ENCODE peak calls at places on chromosomes 1 and 21, in four cellular contexts. One of them, this sample, is unnamed.

GRCh38 chr1:85195703-85196102 is 5.1 kb downstream of the SYDE2 start:
- DNase-seq in B cell: no peak
- DNase-seq in left ventricle myocardium inferior: no peak
- DNase-seq in GM23338: no peak
- DNase-seq in this sample: no peak

GRCh38 chr1:219066631-219067349 is 106.9 kb upstream of the LYPLAL1 start:
- DNase-seq in B cell: no peak
- DNase-seq in left ventricle myocardium inferior: no peak
- DNase-seq in GM23338: peak
- DNase-seq in this sample: no peak

GRCh38 chr1:85864727-85865126 is 156.5 kb upstream of the ZNHIT6 start:
- DNase-seq in B cell: no peak
- DNase-seq in left ventricle myocardium inferior: no peak
- DNase-seq in GM23338: no peak
- DNase-seq in this sample: no peak

GRCh38 chr1:47650205-47650604 is 212.4 kb downstream of the FOXD2 start:
- DNase-seq in B cell: no peak
- DNase-seq in left ventricle myocardium inferior: no peak
- DNase-seq in GM23338: no peak
- DNase-seq in this sample: no peak

GRCh38 chr1:214362188-214362882 is 81.4 kb downstream of the SMYD2 start:
- DNase-seq in B cell: no peak
- DNase-seq in left ventricle myocardium inferior: no peak
- DNase-seq in GM23338: no peak
- DNase-seq in this sample: no peak

GRCh38 chr1:78126506-78126905 is 80.7 kb downstream of the GIPC2 start:
- DNase-seq in B cell: no peak
- DNase-seq in left ventricle myocardium inferior: no peak
- DNase-seq in GM23338: no peak
- DNase-seq in this sample: no peak

GRCh38 chr1:32394890-32395415 is 712 bp upstream of the BSDC1 start:
- DNase-seq in B cell: no peak
- DNase-seq in left ventricle myocardium inferior: no peak
- DNase-seq in GM23338: no peak
- DNase-seq in this sample: no peak

GRCh38 chr1:41493626-41494350 is 9.3 kb upstream of the EDN2 start:
- DNase-seq in B cell: no peak
- DNase-seq in left ventricle myocardium inferior: peak
- DNase-seq in GM23338: no peak
- DNase-seq in this sample: no peak

GRCh38 chr1:67174716-67175284 is 8.5 kb downstream of the IL23R start:
- DNase-seq in B cell: no peak
- DNase-seq in left ventricle myocardium inferior: no peak
- DNase-seq in GM23338: no peak
- DNase-seq in this sample: no peak

GRCh38 chr1:228376262-228376628 is 30.4 kb downstream of the TRIM11 start:
- DNase-seq in B cell: no peak
- DNase-seq in left ventricle myocardium inferior: no peak
- DNase-seq in GM23338: no peak
- DNase-seq in this sample: no peak

GRCh38 chr1:66533804-66534745 is at the start of gene SGIP1:
- DNase-seq in B cell: peak
- DNase-seq in left ventricle myocardium inferior: peak
- DNase-seq in GM23338: peak
- DNase-seq in this sample: peak

GRCh38 chr1:172906778-172907592 is 143.8 kb downstream of the TNFSF18 start:
- DNase-seq in B cell: peak
- DNase-seq in left ventricle myocardium inferior: no peak
- DNase-seq in GM23338: no peak
- DNase-seq in this sample: no peak

GRCh38 chr1:209323743-209324142 is 259.8 kb upstream of the CAMK1G start:
- DNase-seq in B cell: no peak
- DNase-seq in left ventricle myocardium inferior: no peak
- DNase-seq in GM23338: no peak
- DNase-seq in this sample: no peak

GRCh38 chr1:74468982-74469603 is 43.3 kb downstream of the LRRC53 start:
- DNase-seq in B cell: peak
- DNase-seq in left ventricle myocardium inferior: no peak
- DNase-seq in GM23338: peak
- DNase-seq in this sample: peak

GRCh38 chr1:9416918-9417500 is 122.3 kb upstream of the SLC25A33 start:
- DNase-seq in B cell: no peak
- DNase-seq in left ventricle myocardium inferior: no peak
- DNase-seq in GM23338: no peak
- DNase-seq in this sample: no peak

GRCh38 chr1:161185282-161185682 is 8.0 kb upstream of the B4GALT3 start:
- DNase-seq in B cell: peak
- DNase-seq in left ventricle myocardium inferior: peak
- DNase-seq in GM23338: no peak
- DNase-seq in this sample: peak

GRCh38 chr1:232655041-232655745 is 25.3 kb upstream of the SIPA1L2 start:
- DNase-seq in B cell: no peak
- DNase-seq in left ventricle myocardium inferior: no peak
- DNase-seq in GM23338: no peak
- DNase-seq in this sample: peak

GRCh38 chr1:159428536-159428935 is 3.5 kb upstream of the OR10J4 start:
- DNase-seq in B cell: no peak
- DNase-seq in left ventricle myocardium inferior: no peak
- DNase-seq in GM23338: no peak
- DNase-seq in this sample: no peak

GRCh38 chr21:43291347-43291950 is 122.6 kb downstream of the CRYAA start:
- DNase-seq in B cell: no peak
- DNase-seq in left ventricle myocardium inferior: peak
- DNase-seq in GM23338: no peak
- DNase-seq in this sample: no peak

GRCh38 chr21:42524341-42525227 is 10.9 kb downstream of the SLC37A1 start:
- DNase-seq in B cell: peak
- DNase-seq in left ventricle myocardium inferior: peak
- DNase-seq in GM23338: peak
- DNase-seq in this sample: peak

GRCh38 chr1:172145231-172145651 is 275.2 kb upstream of the C1orf105 start:
- DNase-seq in B cell: no peak
- DNase-seq in left ventricle myocardium inferior: no peak
- DNase-seq in GM23338: peak
- DNase-seq in this sample: no peak

DNA sequence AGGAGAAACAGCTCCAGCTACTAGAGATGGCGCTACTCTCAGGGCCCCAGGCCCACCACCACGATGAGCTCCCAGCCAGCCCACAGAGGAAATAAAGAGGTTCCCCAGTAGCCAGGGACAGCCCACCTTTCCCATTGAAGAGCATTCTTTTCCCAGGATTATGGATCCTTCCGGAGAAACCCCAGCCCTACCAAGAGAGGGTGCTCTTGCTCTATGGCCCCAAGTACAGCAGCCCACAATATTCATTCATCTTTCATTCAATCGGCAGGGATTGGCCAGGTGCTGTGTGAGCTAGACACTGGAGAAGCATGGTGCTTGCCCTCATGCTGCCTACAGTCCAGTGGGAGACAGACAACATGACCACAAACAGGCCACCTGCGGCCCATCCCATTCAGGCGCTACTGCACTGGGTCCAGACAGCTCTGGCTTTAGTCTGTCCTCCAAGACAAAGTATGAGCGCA is 29.9 kb downstream of the PMVK start:
- DNase-seq in B cell: no peak
- DNase-seq in left ventricle myocardium inferior: no peak
- DNase-seq in GM23338: peak
- DNase-seq in this sample: no peak
- TF ChIP-seq CTCF in B cell: no peak
- TF ChIP-seq CTCF in left ventricle myocardium inferior: peak
- TF ChIP-seq CTCF in GM23338: peak
- TF ChIP-seq CTCF in this sample: peak

DNA sequence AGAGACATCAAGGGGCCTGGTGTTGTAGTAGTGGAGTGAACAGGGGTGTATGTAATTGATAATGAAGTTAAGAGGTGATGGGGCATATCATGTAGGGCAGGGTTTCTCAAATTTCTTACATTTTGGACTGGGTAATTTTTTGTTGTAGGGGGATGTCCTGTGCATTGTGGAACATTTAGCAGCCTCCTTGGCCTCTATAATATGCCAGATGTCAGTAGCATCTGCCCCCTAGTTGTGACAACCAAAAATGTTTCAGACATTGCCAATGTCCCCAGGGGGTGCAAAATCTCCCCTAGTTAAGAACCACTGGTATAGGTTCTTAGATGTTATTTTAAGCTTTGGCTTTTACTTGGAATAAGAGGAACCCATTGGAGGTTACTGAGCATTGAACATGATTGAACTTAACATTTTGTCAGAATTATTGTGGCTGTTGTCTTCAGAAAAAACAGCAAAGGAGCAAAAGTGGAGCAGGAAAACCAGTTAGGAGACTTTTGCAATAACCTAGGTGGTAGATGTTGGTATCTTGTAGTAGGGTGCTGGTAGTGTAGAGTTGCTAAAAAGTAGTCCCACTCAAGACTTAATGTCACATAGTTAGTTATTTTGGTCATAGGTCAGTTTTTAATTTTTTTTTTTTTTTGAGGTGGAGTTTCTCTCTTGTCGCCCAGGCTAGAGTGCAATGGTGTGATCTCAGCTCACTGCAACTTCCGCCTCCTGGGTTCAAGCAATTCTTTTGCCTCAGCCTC is 6.2 kb downstream of the ZNF326 start:
- DNase-seq in B cell: no peak
- DNase-seq in left ventricle myocardium inferior: no peak
- DNase-seq in GM23338: peak
- DNase-seq in this sample: no peak
- TF ChIP-seq CTCF in B cell: peak
- TF ChIP-seq CTCF in left ventricle myocardium inferior: no peak
- TF ChIP-seq CTCF in GM23338: peak
- TF ChIP-seq CTCF in this sample: peak

GRCh38 chr21:45012661-45013270 is 61.6 kb upstream of the ADARB1 start:
- DNase-seq in B cell: no peak
- DNase-seq in left ventricle myocardium inferior: no peak
- DNase-seq in GM23338: peak
- DNase-seq in this sample: no peak
- TF ChIP-seq CTCF in B cell: no peak
- TF ChIP-seq CTCF in left ventricle myocardium inferior: no peak
- TF ChIP-seq CTCF in GM23338: no peak
- TF ChIP-seq CTCF in this sample: no peak

DNA sequence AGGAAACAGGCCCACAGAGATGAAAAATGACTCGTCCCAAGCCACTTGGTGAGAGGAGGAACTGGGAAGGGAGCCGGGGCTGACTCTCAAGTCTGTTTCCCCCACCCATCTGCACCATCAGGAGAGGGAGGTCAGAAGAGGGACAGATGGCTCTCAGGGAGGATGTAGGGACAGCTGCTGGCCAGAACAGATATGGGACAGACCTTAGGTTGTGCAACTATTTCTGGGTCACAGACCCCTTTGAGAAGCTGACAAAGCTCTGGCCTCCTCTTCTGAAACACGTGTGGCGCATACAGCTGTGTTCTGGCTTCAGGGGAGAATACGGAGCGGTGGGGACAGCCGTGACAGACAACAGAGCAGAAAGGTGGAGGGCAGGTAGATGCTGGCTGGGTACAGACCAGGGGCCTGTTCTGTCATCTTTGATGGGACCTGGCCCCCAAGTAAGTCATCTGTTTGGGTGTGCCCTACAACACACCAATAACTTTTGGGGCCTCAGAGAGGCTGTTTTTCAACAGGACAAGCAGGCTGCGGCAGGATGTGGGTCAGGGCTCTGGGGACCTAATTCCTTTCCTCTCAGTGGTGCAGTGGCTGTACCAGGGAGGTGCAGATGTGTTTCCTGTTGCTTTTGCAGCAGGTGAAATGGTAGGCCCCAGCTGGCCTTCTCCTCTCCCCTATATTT is 7.3 kb downstream of the SH3BGRL3 start:
- DNase-seq in B cell: peak
- DNase-seq in left ventricle myocardium inferior: peak
- DNase-seq in GM23338: no peak
- DNase-seq in this sample: peak
- TF ChIP-seq CTCF in B cell: no peak
- TF ChIP-seq CTCF in left ventricle myocardium inferior: no peak
- TF ChIP-seq CTCF in GM23338: no peak
- TF ChIP-seq CTCF in this sample: no peak

GRCh38 chr1:201214461-201214860 is 23.8 kb downstream of the IGFN1 start:
- DNase-seq in B cell: no peak
- DNase-seq in left ventricle myocardium inferior: no peak
- DNase-seq in GM23338: peak
- DNase-seq in this sample: no peak
- TF ChIP-seq CTCF in B cell: no peak
- TF ChIP-seq CTCF in left ventricle myocardium inferior: no peak
- TF ChIP-seq CTCF in GM23338: peak
- TF ChIP-seq CTCF in this sample: no peak